ENCODE peak calls at places on chromosomes 16 and 17, in four cellular contexts. S, H, C and E are unnamed samples.

GRCh38 chr17:33447090-33447489 is 154.0 kb upstream of the ASIC2 start:
- DNase-seq in S (no peak), H (no peak), C (no peak), E (no peak)

GRCh38 chr16:4053663-4054479 is 62.4 kb downstream of the ADCY9 start:
- DNase-seq in S (peak), H (no peak), C (peak), E (no peak)

GRCh38 chr16:89670496-89671431 is 13.1 kb downstream of the SPATA33 start:
- DNase-seq in S (no peak), H (no peak), C (peak), E (no peak)

GRCh38 chr16:81350306-81350615 is 35.5 kb downstream of the GAN start:
- DNase-seq in S (no peak), H (no peak), C (peak), E (no peak)

GRCh38 chr17:47717845-47718621 is 15.0 kb upstream of the TBX21 start:
- DNase-seq in S (no peak), H (no peak), C (no peak), E (no peak)

GRCh38 chr17:21129023-21129681 is 2.4 kb downstream of the DHRS7B start:
- DNase-seq in S (peak), H (no peak), C (peak), E (peak)

GRCh38 chr17:78745407-78746088 is 36.5 kb downstream of the CYTH1 start:
- DNase-seq in S (no peak), H (no peak), C (peak), E (no peak)

GRCh38 chr16:68715471-68715870 is 21.6 kb upstream of the CDH1 start:
- DNase-seq in S (no peak), H (no peak), C (no peak), E (no peak)

GRCh38 chr16:7330709-7331108 is 1.9 kb upstream of the RBFOX1 start:
- DNase-seq in S (no peak), H (no peak), C (no peak), E (no peak)

GRCh38 chr17:74512041-74512440 is 19.2 kb downstream of the CD300LB start:
- DNase-seq in S (no peak), H (no peak), C (no peak), E (no peak)

GRCh38 chr17:12637015-12637414 is 28.7 kb upstream of the MYOCD start:
- DNase-seq in S (no peak), H (no peak), C (peak), E (no peak)

GRCh38 chr17:2449486-2449885 is 48.6 kb upstream of the MNT start:
- DNase-seq in S (no peak), H (no peak), C (peak), E (no peak)

GRCh38 chr16:21647562-21648164 is 4.7 kb downstream of the IGSF6 start:
- DNase-seq in S (no peak), H (no peak), C (no peak), E (no peak)

GRCh38 chr16:57004387-57005250 is 15.3 kb downstream of the NLRC5 start:
- DNase-seq in S (peak), H (no peak), C (no peak), E (no peak)
- H3K27ac ChIP-seq in S (no peak), H (no peak), C (no peak), E (no peak)

GRCh38 chr16:79185681-79186080 is 414.9 kb downstream of the MAF start:
- DNase-seq in S (no peak), H (no peak), C (no peak), E (no peak)
- TF ChIP-seq POLR2A in S (no peak), H (no peak), C (no peak), E (no peak)

DNA sequence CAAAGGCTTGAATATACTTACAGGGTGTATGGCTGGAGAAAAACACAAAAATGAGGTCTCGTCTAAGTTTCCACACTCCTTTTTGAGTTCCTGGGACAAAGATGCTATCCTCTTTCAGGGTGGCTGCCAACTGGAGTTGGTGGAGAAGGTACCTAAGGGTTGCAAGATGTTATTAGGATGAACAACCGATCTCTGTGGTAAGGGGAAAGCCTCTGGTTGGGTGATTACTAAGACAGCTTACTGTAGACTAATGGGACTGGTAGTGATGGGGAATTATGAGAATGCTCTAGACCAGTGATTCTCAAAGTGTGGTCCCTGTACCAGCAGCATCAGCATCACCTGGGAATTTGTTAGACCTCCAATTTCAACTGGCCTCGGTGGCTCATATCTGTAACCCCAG is 6.0 kb downstream of the ADAT1 start:
- DNase-seq in S (no peak), H (no peak), C (no peak), E (no peak)
- H3K27ac ChIP-seq in S (no peak), H (no peak), C (no peak), E (no peak)

GRCh38 chr17:58809564-58809936 is 53.9 kb downstream of the PPM1E start:
- DNase-seq in S (no peak), H (no peak), C (no peak), E (no peak)
- TF ChIP-seq POLR2A in S (no peak), H (no peak), C (no peak), E (no peak)

GRCh38 chr16:70688266-70688742 is 2.5 kb upstream of the MTSS2 start:
- DNase-seq in S (peak), H (no peak), C (peak), E (no peak)

GRCh38 chr16:70689035-70689969 is 3.4 kb upstream of the MTSS2 start:
- DNase-seq in S (no peak), H (no peak), C (no peak), E (no peak)

GRCh38 chr16:70687172-70687531 is 1.3 kb upstream of the MTSS2 start:
- DNase-seq in S (no peak), H (no peak), C (no peak), E (no peak)

GRCh38 chr16:70686376-70687171 is 721 bp upstream of the MTSS2 start:
- DNase-seq in S (no peak), H (no peak), C (no peak), E (no peak)

GRCh38 chr16:70687671-70688265 is 1.9 kb upstream of the MTSS2 start:
- DNase-seq in S (no peak), H (no peak), C (no peak), E (no peak)
- H3K27ac ChIP-seq in S (peak), H (peak), C (peak), E (peak)

GRCh38 chr17:17221329-17221728 is 15.2 kb upstream of the PLD6 start:
- DNase-seq in S (no peak), H (no peak), C (no peak), E (no peak)
- TF ChIP-seq POLR2A in S (no peak), H (no peak), C (no peak), E (no peak)

GRCh38 chr16:15972046-15972868 is 22.8 kb downstream of the ABCC1 start:
- DNase-seq in S (no peak), H (no peak), C (peak), E (no peak)
- H3K27ac ChIP-seq in S (no peak), H (peak), C (peak), E (no peak)